ENCODE peak calls at places on chromosome 2, in six cellular contexts. E is A549, N is GM12878, M is HepG2, R is endothelial cell of umbilical vein, X is K562. A is an unnamed sample.

GRCh38 chr2:100754951-100755350 is 65.0 kb upstream of the NPAS2 start:
- DNase-seq in X (no peak), R (no peak), N (no peak), E (no peak), M (no peak), A (no peak)

GRCh38 chr2:95323347-95324155 is 26.4 kb downstream of the KCNIP3 start:
- DNase-seq in X (peak; percentile 61), R (no peak), E (peak; percentile 32), N (no peak), M (peak; percentile 25), A (no peak)

GRCh38 chr2:240928476-240929363 is 22.6 kb downstream of the CROCC2 start:
- DNase-seq in R (no peak), X (no peak), E (no peak), M (no peak), N (no peak), A (no peak)

GRCh38 chr2:135095591-135095990 is 43.5 kb downstream of the RAB3GAP1 start:
- DNase-seq in X (no peak), N (no peak), M (no peak), E (no peak), R (no peak), A (no peak)

GRCh38 chr2:212843409-212844199 is 305.0 kb upstream of the ERBB4 start:
- DNase-seq in N (no peak), M (no peak), E (no peak), X (no peak), R (peak; percentile 90), A (peak; percentile 24)

GRCh38 chr2:207514451-207514850 is 15.3 kb upstream of the CREB1 start:
- DNase-seq in X (no peak), N (no peak), E (no peak), M (no peak), R (no peak), A (no peak)

GRCh38 chr2:73985318-73986084 is 791 bp downstream of the TET3 start:
- DNase-seq in X (peak; percentile 73), M (peak; percentile 31), N (no peak), E (peak; percentile 27), R (no peak), A (peak; percentile 91)

GRCh38 chr2:171432969-171433762 is 624 bp downstream of the METTL8 start:
- DNase-seq in X (peak; percentile 68), N (no peak), E (peak; percentile 33), M (peak; percentile 83), R (no peak), A (peak; percentile 82)

GRCh38 chr2:200968162-200968561 is 4.7 kb upstream of the ORC2 start:
- DNase-seq in M (peak; percentile 62), N (no peak), E (no peak), X (no peak), R (no peak), A (peak; percentile 11)

GRCh38 chr2:71610671-71611070 is 157.3 kb downstream of the DYSF start:
- DNase-seq in E (no peak), R (no peak), X (no peak), N (no peak), M (no peak), A (no peak)

GRCh38 chr2:201467666-201468065 is 16.1 kb downstream of the STRADB start:
- DNase-seq in R (no peak), X (no peak), M (no peak), N (no peak), E (no peak), A (no peak)

GRCh38 chr2:239544141-239544800 is 143.5 kb upstream of the HDAC4 start:
- DNase-seq in R (no peak), X (no peak), M (no peak), E (no peak), N (no peak), A (no peak)

GRCh38 chr2:47309952-47310800 is 92.8 kb upstream of the MSH2 start:
- DNase-seq in M (peak; percentile 96), N (peak; percentile 100), X (peak; percentile 33), R (no peak), E (no peak), A (peak; percentile 99)

GRCh38 chr2:241577413-241578122 is 19.0 kb downstream of the BOK start:
- DNase-seq in N (no peak), R (peak; percentile 17), E (no peak), X (no peak), M (no peak), A (no peak)

GRCh38 chr2:32746554-32747133 is 118.8 kb downstream of the TTC27 start:
- DNase-seq in M (no peak), E (no peak), R (no peak), N (no peak), X (no peak), A (no peak)

GRCh38 chr2:112157472-112157871 is 19.3 kb downstream of the FBLN7 start:
- DNase-seq in M (no peak), E (no peak), R (no peak), X (no peak), N (no peak), A (peak; percentile 72)

GRCh38 chr2:134231296-134231964 is 22.4 kb upstream of the MGAT5 start:
- DNase-seq in R (no peak), N (no peak), X (no peak), M (no peak), E (no peak), A (no peak)

GRCh38 chr2:6914829-6915228 is 2.4 kb upstream of the RNF144A start:
- DNase-seq in R (peak; percentile 60), E (no peak), X (no peak), M (no peak), N (no peak), A (peak; percentile 21)

GRCh38 chr2:143230506-143231256 is 101.5 kb downstream of the ARHGAP15 start:
- DNase-seq in E (no peak), M (no peak), X (no peak), R (no peak), N (no peak), A (no peak)

GRCh38 chr2:651961-652373 is 25.2 kb downstream of the TMEM18 start:
- DNase-seq in N (no peak), E (no peak), M (no peak), X (no peak), R (no peak), A (no peak)

GRCh38 chr2:650343-651310 is 26.6 kb downstream of the TMEM18 start:
- DNase-seq in E (no peak), M (no peak), N (no peak), X (no peak), R (no peak), A (no peak)

GRCh38 chr2:647691-648231 is 29.4 kb downstream of the TMEM18 start:
- DNase-seq in E (no peak), N (no peak), R (no peak), X (no peak), M (no peak), A (no peak)

GRCh38 chr2:648476-649424 is 28.5 kb downstream of the TMEM18 start:
- DNase-seq in M (no peak), N (no peak), E (no peak), R (no peak), X (no peak), A (no peak)

DNA sequence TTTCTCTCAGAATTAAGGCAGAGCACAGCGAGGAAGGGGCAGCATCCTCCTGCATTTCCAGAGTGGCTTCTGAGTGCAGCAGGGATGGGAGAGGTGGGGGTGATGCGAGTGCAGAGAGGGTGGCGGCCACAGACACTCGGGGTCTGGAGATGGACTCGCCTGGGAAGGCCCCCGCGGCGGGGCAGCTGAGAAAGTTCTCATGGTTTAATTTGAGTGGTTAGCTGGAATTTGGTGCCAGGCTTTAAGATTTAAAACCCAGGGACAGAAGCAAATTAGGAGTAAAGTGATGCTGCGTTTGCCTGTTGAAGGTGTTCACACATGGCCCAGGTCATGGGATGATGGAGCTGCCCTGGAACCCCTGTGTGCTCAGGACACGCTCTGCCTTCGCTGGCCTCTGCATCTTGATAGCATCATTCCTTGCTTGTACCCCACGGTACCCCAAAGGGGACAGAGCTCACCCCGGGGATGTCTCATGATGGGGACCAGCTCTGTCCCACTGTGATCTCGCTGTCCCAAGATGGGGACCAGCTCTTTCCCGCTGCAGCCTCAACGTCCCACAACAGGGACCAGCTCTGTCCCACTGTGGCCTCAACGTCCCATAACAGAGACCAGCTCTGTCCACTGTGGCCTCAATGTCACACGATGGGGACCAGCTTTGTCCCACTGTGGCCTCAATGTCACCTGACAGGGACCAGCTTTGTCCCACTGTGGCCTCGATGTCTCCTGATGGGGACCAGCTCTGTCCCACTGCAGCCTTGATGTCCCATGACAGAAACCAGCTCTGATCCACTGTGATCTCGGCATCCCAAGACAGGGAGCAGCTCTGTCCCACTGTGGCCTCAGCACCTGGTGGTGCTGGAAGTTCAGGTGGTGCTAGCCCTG is 27.5 kb downstream of the TMEM18 start:
- DNase-seq in R (no peak), X (no peak), E (no peak), N (no peak), M (no peak), A (no peak)
- TF ChIP-seq MYC in R (no peak), X (no peak), E (no peak), N (no peak), M (no peak), A (no peak)

GRCh38 chr2:156687715-156688114 is 251.5 kb downstream of the GPD2 start:
- DNase-seq in X (no peak), R (no peak), E (no peak), N (no peak), M (no peak), A (peak; percentile 41)
- TF ChIP-seq MYC in X (no peak), R (no peak), E (no peak), N (no peak), M (no peak), A (no peak)

GRCh38 chr2:72827495-72827894 is 1.7 kb upstream of the EXOC6B start:
- DNase-seq in N (no peak), M (no peak), R (no peak), E (no peak), X (no peak), A (no peak)

GRCh38 chr2:72830273-72830672 is 4.4 kb upstream of the EXOC6B start:
- DNase-seq in M (no peak), E (no peak), N (no peak), X (no peak), R (no peak), A (no peak)

GRCh38 chr2:72826156-72826477 is 284 bp upstream of the EXOC6B start:
- DNase-seq in R (no peak), M (no peak), E (no peak), N (no peak), X (no peak), A (no peak)

GRCh38 chr2:72828840-72829507 is 3.1 kb upstream of the EXOC6B start:
- DNase-seq in X (no peak), M (no peak), N (no peak), R (no peak), E (no peak), A (no peak)

DNA sequence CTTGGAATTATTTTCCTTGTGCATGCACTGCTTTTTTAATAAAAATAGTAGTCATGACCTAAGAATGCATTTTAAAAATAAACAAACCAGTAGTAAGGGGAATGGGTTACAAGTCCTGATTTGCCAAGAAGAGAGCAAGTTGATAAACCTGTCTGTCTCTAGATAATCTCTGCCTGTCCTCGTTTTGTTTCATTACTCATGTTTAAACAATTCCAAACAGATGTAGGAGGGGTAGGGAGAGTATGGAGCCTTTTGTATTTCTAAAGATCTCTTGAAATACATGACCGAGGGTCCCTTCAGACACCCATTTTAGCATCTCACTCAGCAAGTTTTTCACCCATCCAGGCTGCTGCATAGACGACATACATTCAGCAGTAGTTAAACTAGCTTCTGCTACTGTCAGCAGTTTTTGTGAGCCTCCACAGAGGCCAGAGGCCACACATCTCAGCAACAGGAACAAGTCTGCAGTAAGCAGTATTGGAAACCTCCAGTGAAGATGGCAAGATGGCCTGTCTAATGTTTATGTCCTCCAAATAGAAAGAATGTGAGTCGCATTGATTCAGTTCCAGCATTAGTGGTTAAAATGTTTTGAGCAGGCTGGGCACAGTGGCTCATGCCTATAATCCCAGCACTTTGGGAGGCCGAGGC is 2.3 kb upstream of the EXOC6B start:
- DNase-seq in M (peak; percentile 22), R (peak; percentile 42), N (no peak), E (no peak), X (no peak), A (no peak)
- TF ChIP-seq MYC in M (no peak), R (no peak), N (no peak), E (no peak), X (no peak), A (no peak)

GRCh38 chr2:45631955-45632354 is 19.5 kb upstream of the PRKCE start:
- DNase-seq in N (no peak), X (no peak), R (no peak), E (no peak), M (no peak), A (no peak)
- TF ChIP-seq MYC in N (no peak), X (no peak), R (no peak), E (no peak), M (no peak), A (no peak)